ENCODE peak calls at places on chromosome 14, in seven cellular contexts. J is fibroblast of mammary gland; P is CD8-positive, alpha-beta memory T cell; K is right lobe of liver; F is ovary; H is lower leg skin; Y is left ventricle myocardium inferior. O is an unnamed sample.

GRCh38 chr14:71070169-71070568 is 162.9 kb downstream of the PCNX1 start:
- DNase-seq in H (no peak), J (peak; percentile 64), F (no peak), Y (no peak), K (no peak), P (no peak), O (no peak)

GRCh38 chr14:69972755-69973154 is 93.5 kb downstream of the SMOC1 start:
- DNase-seq in F (no peak), Y (no peak), P (no peak), J (no peak), H (no peak), K (no peak), O (no peak)

GRCh38 chr14:21978184-21978998 is 304.8 kb upstream of the OR4E1 start:
- DNase-seq in P (peak; percentile 56), H (no peak), K (peak; percentile 46), J (peak; percentile 33), F (no peak), Y (no peak), O (peak; percentile 72)

GRCh38 chr14:61154606-61155005 is 126.5 kb downstream of the TMEM30B start:
- DNase-seq in P (no peak), F (no peak), H (no peak), Y (no peak), K (no peak), J (no peak), O (no peak)

GRCh38 chr14:83556746-83557460 is 1973.0 kb upstream of the FLRT2 start:
- DNase-seq in Y (no peak), P (no peak), H (no peak), K (no peak), J (peak; percentile 71), F (no peak), O (no peak)

GRCh38 chr14:78713716-78714115 is 543.5 kb downstream of the NRXN3 start:
- DNase-seq in H (no peak), P (no peak), F (no peak), Y (no peak), K (no peak), J (no peak), O (no peak)

GRCh38 chr14:59657769-59658168 is 81.2 kb upstream of the CCDC175 start:
- DNase-seq in F (no peak), Y (no peak), K (no peak), H (no peak), J (no peak), P (no peak), O (peak; percentile 12)

GRCh38 chr14:100623961-100624360 is 36.7 kb upstream of the BEGAIN start:
- DNase-seq in K (no peak), Y (no peak), P (no peak), F (no peak), H (no peak), J (no peak), O (no peak)

GRCh38 chr14:38209572-38210159 is 2.0 kb downstream of the SSTR1 start:
- DNase-seq in F (no peak), P (no peak), H (no peak), K (peak; percentile 54), Y (no peak), J (peak; percentile 28), O (no peak)

GRCh38 chr14:73231874-73232851 is 5.1 kb upstream of the PAPLN start:
- DNase-seq in K (no peak), F (no peak), H (peak; percentile 81), Y (no peak), J (no peak), P (no peak), O (peak; percentile 33)

GRCh38 chr14:64636208-64636979 is 67.8 kb upstream of the PLEKHG3 start:
- DNase-seq in J (peak; percentile 60), H (peak; percentile 94), Y (peak; percentile 63), K (peak; percentile 80), P (peak; percentile 58), F (peak; percentile 68), O (peak; percentile 33)

GRCh38 chr14:71729581-71729980 is 202.6 kb upstream of the RGS6 start:
- DNase-seq in P (no peak), K (no peak), H (no peak), J (no peak), F (no peak), Y (no peak), O (no peak)

GRCh38 chr14:21498540-21499526 is 12.3 kb downstream of the METTL3 start:
- DNase-seq in K (no peak), H (no peak), Y (no peak), J (peak; percentile 60), P (peak; percentile 53), F (no peak), O (peak; percentile 54)

GRCh38 chr14:52949711-52950409 is 990 bp downstream of the FERMT2 start:
- DNase-seq in K (no peak), H (no peak), P (peak; percentile 12), J (peak; percentile 64), F (no peak), Y (no peak), O (no peak)

GRCh38 chr14:31992051-31992450 is 85.1 kb upstream of the ARHGAP5 start:
- DNase-seq in F (no peak), Y (no peak), J (peak; percentile 97), K (no peak), P (no peak), H (no peak), O (no peak)

GRCh38 chr14:83071888-83072501 is 1538.3 kb upstream of the SEL1L start:
- DNase-seq in F (no peak), K (no peak), Y (no peak), H (no peak), P (no peak), J (peak; percentile 25), O (peak; percentile 38)

GRCh38 chr14:100734031-100734990 is 7.6 kb downstream of the DLK1 start:
- DNase-seq in J (no peak), P (no peak), F (no peak), Y (no peak), K (peak; percentile 30), H (peak; percentile 46), O (no peak)

GRCh38 chr14:62002636-62003035 is 240.4 kb downstream of the SNAPC1 start:
- DNase-seq in P (no peak), F (no peak), H (no peak), K (no peak), Y (no peak), J (peak; percentile 6), O (no peak)

GRCh38 chr14:51644215-51644969 is 7.3 kb upstream of the FRMD6 start:
- DNase-seq in Y (no peak), J (peak; percentile 56), F (no peak), P (no peak), H (no peak), K (no peak), O (no peak)

GRCh38 chr14:70954068-70954467 is 46.8 kb downstream of the PCNX1 start:
- DNase-seq in Y (no peak), K (no peak), J (no peak), H (no peak), F (no peak), P (no peak), O (no peak)

GRCh38 chr14:89920041-89920440 is 34.5 kb downstream of the EFCAB11 start:
- DNase-seq in J (no peak), H (no peak), K (no peak), Y (no peak), P (no peak), F (no peak), O (no peak)

GRCh38 chr14:104512061-104512460 is 67.5 kb upstream of the C14orf180 start:
- DNase-seq in Y (no peak), P (no peak), F (no peak), H (no peak), J (no peak), K (no peak), O (no peak)

GRCh38 chr14:63470877-63471565 is 72.2 kb downstream of the PPP2R5E start:
- DNase-seq in H (no peak), K (no peak), J (peak; percentile 82), Y (no peak), F (no peak), P (no peak), O (no peak)

GRCh38 chr14:92676448-92677086 is 71.9 kb downstream of the LGMN start:
- DNase-seq in F (no peak), H (no peak), P (no peak), J (no peak), K (no peak), Y (no peak), O (no peak)
- H3K4me3 ChIP-seq in F (no peak overlapping the region), H (no peak overlapping the region), P (no peak overlapping the region), J (no peak overlapping the region), K (no peak overlapping the region), Y (no peak overlapping the region), O (no peak overlapping the region)

GRCh38 chr14:77140937-77141591 is 527 bp downstream of the ZDHHC22 start:
- DNase-seq in P (no peak), J (peak; percentile 3), H (no peak), Y (no peak), K (no peak), F (no peak), O (no peak)

GRCh38 chr14:77141592-77142288 is at the start of gene ZDHHC22:
- DNase-seq in K (no peak), J (no peak), P (no peak), Y (no peak), F (no peak), H (no peak), O (no peak)

GRCh38 chr14:77139022-77139421 is 2.6 kb downstream of the ZDHHC22 start:
- DNase-seq in J (no peak), Y (no peak), K (no peak), P (no peak), H (no peak), F (no peak), O (no peak)

GRCh38 chr14:77140343-77140936 is 1.2 kb downstream of the ZDHHC22 start:
- DNase-seq in P (no peak), F (no peak), K (no peak), J (no peak), Y (no peak), H (no peak), O (no peak)

DNA sequence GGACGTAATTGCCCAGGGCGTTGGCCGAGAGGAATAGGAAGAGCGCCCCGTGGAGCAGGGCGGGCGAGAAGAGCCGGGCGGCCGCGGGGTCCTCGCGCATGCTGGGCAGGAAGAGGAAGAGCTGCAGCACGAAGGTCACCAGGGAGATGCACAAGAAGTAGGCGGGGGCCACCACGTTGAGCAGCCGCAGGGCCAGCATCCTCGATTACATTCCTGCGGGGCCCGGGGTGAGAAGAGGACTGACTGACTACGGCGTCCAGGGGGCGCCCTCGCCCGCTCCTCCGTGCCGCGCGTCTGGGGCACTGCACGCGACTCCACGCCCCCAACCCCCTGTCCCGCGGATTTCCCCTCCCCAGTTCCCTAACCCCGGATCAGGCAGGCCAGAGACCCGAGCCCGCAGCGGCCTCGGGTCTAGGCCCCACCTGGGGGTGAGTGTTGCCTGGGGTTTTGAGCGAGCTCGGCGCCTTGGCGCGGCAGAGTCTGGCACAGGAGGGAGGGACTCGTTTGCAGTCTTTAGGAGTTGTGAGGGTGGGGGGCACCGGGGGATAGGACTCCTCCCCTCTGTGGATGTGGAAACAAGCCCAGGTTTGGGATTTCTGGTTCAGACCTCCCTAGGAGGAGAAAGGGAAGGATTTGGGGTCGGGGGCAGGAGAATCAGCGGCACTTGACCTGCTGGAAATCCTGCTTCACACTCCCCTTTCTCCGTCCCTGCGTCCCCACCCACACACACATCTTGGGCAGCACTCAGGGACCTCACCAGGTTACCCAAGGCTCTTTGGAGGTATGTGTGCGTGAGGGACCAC is 1.9 kb downstream of the ZDHHC22 start:
- DNase-seq in Y (no peak), P (no peak), F (no peak), H (no peak), K (no peak), J (peak; percentile 8), O (no peak)
- H3K4me3 ChIP-seq in Y (no peak overlapping the region), P (no peak overlapping the region), F (no peak overlapping the region), H (no peak overlapping the region), K (no peak overlapping the region), J (no peak overlapping the region), O (no peak overlapping the region)

GRCh38 chr14:88140874-88141273 is 135.9 kb downstream of the GPR65 start:
- DNase-seq in J (no peak), Y (no peak), K (no peak), F (no peak), P (no peak), H (no peak), O (no peak)
- H3K4me3 ChIP-seq in J (no peak overlapping the region), Y (no peak overlapping the region), K (no peak overlapping the region), F (no peak overlapping the region), P (no peak overlapping the region), H (no peak overlapping the region), O (no peak overlapping the region)

GRCh38 chr14:67487937-67488893 is at the start of gene TMEM229B:
- DNase-seq in K (peak; percentile 49), H (no peak), P (peak; percentile 84), F (no peak), Y (no peak), J (no peak), O (peak; percentile 95)
- H3K4me3 ChIP-seq in K (peak within 1 kb of the TSS; percentile 35), H (no peak within 1 kb of the TSS), P (peak within 1 kb of the TSS; percentile 95), F (peak within 1 kb of the TSS; percentile 23), Y (peak within 1 kb of the TSS; percentile 60), J (no peak within 1 kb of the TSS), O (peak within 1 kb of the TSS; percentile 72)

O was measured in Jurkat, Clone E6-1.